ENCODE peak calls at places on chromosomes 4 and X, in eight cellular contexts. Q is lung, I is HL-60, D is pancreas, T is adrenal gland, V is GM12878, J is OCI-LY7, Z is colonic mucosa. A is an unnamed sample.

GRCh38 chr4:54568184-54568583 is 89.6 kb upstream of the KIT start:
- DNase-seq in Z (no peak), J (no peak), D (no peak), I (no peak), T (peak), V (no peak), Q (no peak), A (no peak)

GRCh38 chr4:18039113-18039512 is 17.6 kb upstream of the LCORL start:
- DNase-seq in Q (no peak), V (no peak), I (no peak), Z (no peak), T (no peak), J (no peak), D (no peak), A (no peak)

GRCh38 chr4:138910914-138911336 is 104.7 kb upstream of the NOCT start:
- DNase-seq in Z (peak), D (peak), Q (peak), T (peak), J (no peak), V (no peak), I (no peak), A (peak)

GRCh38 chr4:147863808-147864472 is 132.1 kb downstream of the ARHGAP10 start:
- DNase-seq in V (no peak), Z (no peak), D (no peak), T (no peak), Q (no peak), I (no peak), J (no peak), A (no peak)

GRCh38 chrX:153878285-153878779 is 7.6 kb downstream of the L1CAM start:
- DNase-seq in T (no peak), D (no peak), Z (no peak), I (no peak), J (no peak), V (no peak), Q (no peak), A (no peak)

GRCh38 chr4:185712350-185713024 is 99.5 kb downstream of the SORBS2 start:
- DNase-seq in J (no peak), Q (no peak), I (no peak), Z (no peak), V (no peak), D (no peak), T (no peak), A (no peak)

GRCh38 chrX:53003111-53003510 is 44.8 kb upstream of the FAM156A start:
- DNase-seq in T (no peak), Q (no peak), V (no peak), I (no peak), D (no peak), J (no peak), Z (no peak), A (no peak)

GRCh38 chr4:36863601-36864000 is 380.9 kb upstream of the NWD2 start:
- DNase-seq in Q (no peak), V (no peak), J (no peak), T (no peak), Z (no peak), D (no peak), I (no peak), A (no peak)

GRCh38 chr4:7332216-7333023 is 102.3 kb downstream of the PSAPL1 start:
- DNase-seq in Z (no peak), I (no peak), T (peak), Q (no peak), D (no peak), V (no peak), J (no peak), A (peak)

GRCh38 chr4:6716958-6717655 is 1.1 kb downstream of the BLOC1S4 start:
- DNase-seq in Z (no peak), I (no peak), T (no peak), D (no peak), V (no peak), J (peak), Q (no peak), A (no peak)

DNA sequence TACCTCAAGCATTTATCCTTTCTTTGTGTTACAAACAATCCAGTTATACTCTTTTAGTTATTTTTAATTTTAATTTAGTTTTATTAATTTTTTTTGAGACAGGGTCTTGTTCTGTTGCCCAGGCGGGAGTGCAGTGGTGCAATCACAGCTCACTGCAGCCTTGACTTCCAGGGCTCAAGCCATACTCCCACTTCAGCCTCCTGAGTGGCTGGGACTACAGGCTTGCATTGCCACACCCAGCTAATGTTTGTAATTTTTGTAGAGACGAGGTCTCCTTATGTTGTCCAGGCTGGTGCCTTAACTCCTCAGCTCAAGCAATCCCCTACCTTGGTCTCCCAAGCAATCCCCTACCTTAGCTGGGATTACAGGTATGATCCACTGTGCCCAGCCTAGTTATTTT is 45.9 kb downstream of the CDKL5 start:
- DNase-seq in V (no peak), T (no peak), I (no peak), Z (no peak), Q (no peak), D (no peak), J (no peak), A (no peak)
- TF ChIP-seq CTCF in V (no peak), T (no peak), I (no peak), Z (no peak), Q (no peak), D (no peak), J (no peak), A (no peak)

GRCh38 chr4:121100093-121100775 is 27.9 kb upstream of the NDNF start:
- DNase-seq in Q (no peak), J (no peak), D (no peak), T (no peak), I (no peak), Z (no peak), V (no peak), A (no peak)
- H3K27ac ChIP-seq in Q (no peak), J (no peak), D (no peak), T (no peak), I (no peak), Z (no peak), V (no peak), A (no peak)

GRCh38 chrX:85365370-85365995 is 14.0 kb downstream of the POF1B start:
- DNase-seq in V (no peak), J (no peak), Z (no peak), I (no peak), T (no peak), D (no peak), Q (no peak), A (no peak)
- TF ChIP-seq CTCF in V (no peak), J (no peak), Z (no peak), I (no peak), T (no peak), D (no peak), Q (no peak), A (no peak)

DNA sequence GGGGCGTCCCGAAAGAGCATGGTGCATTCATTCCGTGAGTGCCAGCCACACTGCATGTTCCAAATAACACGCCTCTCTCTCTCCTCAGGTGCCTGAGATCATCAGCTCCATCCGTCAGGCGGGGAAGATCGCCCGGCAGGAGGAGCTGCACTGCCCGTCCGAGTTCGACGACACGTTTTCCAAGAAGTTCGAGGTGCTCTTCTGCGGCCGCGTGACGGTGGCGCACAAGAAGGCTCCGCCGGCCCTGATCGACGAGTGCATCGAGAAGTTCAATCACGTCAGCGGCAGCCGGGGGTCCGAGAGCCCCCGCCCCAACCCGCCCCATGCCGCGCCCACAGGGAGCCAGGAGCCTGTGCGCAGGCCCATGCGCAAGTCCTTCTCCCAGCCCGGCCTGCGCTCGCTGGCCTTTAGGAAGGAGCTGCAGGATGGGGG is 54.2 kb downstream of the PTTG2 start:
- DNase-seq in Q (no peak), D (no peak), I (no peak), J (no peak), T (no peak), V (no peak), Z (no peak), A (no peak)
- H3K27ac ChIP-seq in Q (no peak), D (no peak), I (no peak), J (no peak), T (no peak), V (no peak), Z (no peak), A (no peak)

GRCh38 chrX:118226060-118226428 is 109.4 kb upstream of the KLHL13 start:
- DNase-seq in D (no peak), Q (no peak), J (peak), V (peak), Z (no peak), I (no peak), T (no peak), A (no peak)
- TF ChIP-seq CTCF in D (no peak), Q (no peak), J (peak), V (peak), Z (peak), I (no peak), T (peak), A (peak)

GRCh38 chrX:107205770-107206696 is at the start of the genes DNAAF6 and NUP62CL:
- DNase-seq in I (no peak), Z (peak), V (peak), D (peak), J (peak), Q (peak), T (peak), A (peak)
- H3K27ac ChIP-seq in I (no peak), Z (no peak), V (no peak), D (peak), J (peak), Q (no peak), T (no peak), A (no peak)